ENCODE peak calls at places on chromosomes 1 and 21, in four cellular contexts. O, S, J and B are unnamed samples.
A peak's percentile ranks its signal among the peaks of the same experiment; 100 is the strongest.

GRCh38 chr21:43359081-43359822 is 67.7 kb downstream of the SIK1 start:
- DNase-seq in S (no peak), O (no peak), J (no peak), B (no peak)

GRCh38 chr1:78607944-78608343 is 12.3 kb upstream of the IFI44L start:
- DNase-seq in S (no peak), O (no peak), J (no peak), B (no peak)

GRCh38 chr1:111223126-111223443 is 4.4 kb upstream of the CHI3L2 start:
- DNase-seq in S (no peak), O (no peak), J (no peak), B (no peak)

GRCh38 chr1:109466440-109467300 is at the start of gene SYPL2:
- DNase-seq in S (no peak), O (no peak), J (peak; percentile 80), B (no peak)

GRCh38 chr1:1619917-1620361 is 4.6 kb downstream of the MIB2 start:
- DNase-seq in S (no peak), O (no peak), J (no peak), B (no peak)

GRCh38 chr1:172530000-172530399 is 3.0 kb upstream of the SUCO start:
- DNase-seq in S (no peak), J (no peak), O (no peak), B (no peak)

GRCh38 chr1:63915121-63915520 is 141.3 kb downstream of the ROR1 start:
- DNase-seq in J (no peak), O (no peak), S (no peak), B (no peak)

GRCh38 chr1:202516434-202516877 is 168.0 kb downstream of the PPP1R12B start:
- DNase-seq in O (no peak), J (no peak), S (no peak), B (no peak)

GRCh38 chr21:35713914-35714313 is 346.4 kb downstream of the SETD4 start:
- DNase-seq in J (no peak), S (no peak), O (no peak), B (no peak)

GRCh38 chr1:6243053-6243834 is 735 bp upstream of the HES3 start:
- DNase-seq in S (no peak), O (no peak), J (no peak), B (no peak)

GRCh38 chr1:211580303-211580687 is 1.3 kb upstream of the SLC30A1 start:
- DNase-seq in S (no peak), J (no peak), O (no peak), B (no peak)

GRCh38 chr1:150160964-150161626 is 11.4 kb downstream of the PLEKHO1 start:
- DNase-seq in O (no peak), S (no peak), J (no peak), B (no peak)

GRCh38 chr1:201754353-201754752 is 74.6 kb upstream of the IPO9 start:
- DNase-seq in J (no peak), O (no peak), S (no peak), B (no peak)

GRCh38 chr1:67624680-67625079 is 60.3 kb upstream of the GADD45A start:
- DNase-seq in O (no peak), J (no peak), S (no peak), B (no peak)

GRCh38 chr1:53073899-53074311 is 11.9 kb downstream of the PODN start:
- DNase-seq in S (peak; percentile 64), J (peak; percentile 59), O (no peak), B (no peak)

GRCh38 chr21:31670065-31670464 is 10.6 kb downstream of the SOD1 start:
- DNase-seq in S (no peak), O (no peak), J (no peak), B (no peak)

GRCh38 chr1:147904726-147905125 is 2.1 kb downstream of the GJA8 start:
- DNase-seq in O (no peak), S (no peak), J (no peak), B (no peak)

GRCh38 chr1:198693321-198693720 is 54.5 kb downstream of the PTPRC start:
- DNase-seq in O (no peak), J (no peak), S (no peak), B (no peak)

GRCh38 chr1:112472142-112472541 is 36.6 kb upstream of the WNT2B start:
- DNase-seq in O (no peak), S (no peak), J (no peak), B (no peak)

GRCh38 chr1:184649500-184649899 is 105.2 kb downstream of the EDEM3 start:
- DNase-seq in O (no peak), J (no peak), S (no peak), B (no peak)

GRCh38 chr1:119968601-119969000 is 72.3 kb upstream of the ADAM30 start:
- DNase-seq in S (no peak), O (no peak), J (no peak), B (no peak)

GRCh38 chr21:17416139-17416538 is 96.7 kb upstream of the CXADR start:
- DNase-seq in J (no peak), S (no peak), O (no peak), B (peak; percentile 23)

GRCh38 chr1:158120254-158120653 is 60.4 kb upstream of the CD1D start:
- DNase-seq in J (no peak), O (no peak), S (no peak), B (no peak)

GRCh38 chr1:2978691-2979190 is 42.5 kb upstream of the ACTRT2 start:
- DNase-seq in S (no peak), O (no peak), J (no peak), B (no peak)

GRCh38 chr21:39187141-39187540 is 3.9 kb upstream of the PSMG1 start:
- DNase-seq in O (no peak), S (no peak), J (no peak), B (no peak)

GRCh38 chr1:156123356-156124196 is 9.1 kb downstream of the LMNA start:
- DNase-seq in S (peak; percentile 98), O (peak; percentile 70), J (peak; percentile 92), B (peak; percentile 97)

GRCh38 chr1:168392958-168393357 is 112.3 kb downstream of the TBX19 start:
- DNase-seq in O (no peak), J (no peak), S (no peak), B (no peak)

GRCh38 chr1:162878000-162878596 is 17.1 kb upstream of the CCDC190 start:
- DNase-seq in S (peak; percentile 76), O (no peak), J (no peak), B (peak; percentile 90)

GRCh38 chr1:145845144-145845513 is 301 bp upstream of the NUDT17 start:
- DNase-seq in O (no peak), S (no peak), J (no peak), B (no peak)

GRCh38 chr1:15948600-15949452 is 27.1 kb downstream of the ZBTB17 start:
- DNase-seq in O (no peak), S (peak; percentile 93), J (no peak), B (peak; percentile 95)

GRCh38 chr1:168085401-168085872 is 51.3 kb downstream of the GPR161 start:
- DNase-seq in O (no peak), S (peak; percentile 89), J (no peak), B (no peak)

GRCh38 chr1:10601342-10602060 is 126.8 kb downstream of the PEX14 start:
- DNase-seq in J (no peak), S (no peak), O (no peak), B (no peak)
- H3K27ac ChIP-seq in J (no peak overlapping the region), S (no peak overlapping the region), O (no peak overlapping the region), B (no peak overlapping the region)

DNA sequence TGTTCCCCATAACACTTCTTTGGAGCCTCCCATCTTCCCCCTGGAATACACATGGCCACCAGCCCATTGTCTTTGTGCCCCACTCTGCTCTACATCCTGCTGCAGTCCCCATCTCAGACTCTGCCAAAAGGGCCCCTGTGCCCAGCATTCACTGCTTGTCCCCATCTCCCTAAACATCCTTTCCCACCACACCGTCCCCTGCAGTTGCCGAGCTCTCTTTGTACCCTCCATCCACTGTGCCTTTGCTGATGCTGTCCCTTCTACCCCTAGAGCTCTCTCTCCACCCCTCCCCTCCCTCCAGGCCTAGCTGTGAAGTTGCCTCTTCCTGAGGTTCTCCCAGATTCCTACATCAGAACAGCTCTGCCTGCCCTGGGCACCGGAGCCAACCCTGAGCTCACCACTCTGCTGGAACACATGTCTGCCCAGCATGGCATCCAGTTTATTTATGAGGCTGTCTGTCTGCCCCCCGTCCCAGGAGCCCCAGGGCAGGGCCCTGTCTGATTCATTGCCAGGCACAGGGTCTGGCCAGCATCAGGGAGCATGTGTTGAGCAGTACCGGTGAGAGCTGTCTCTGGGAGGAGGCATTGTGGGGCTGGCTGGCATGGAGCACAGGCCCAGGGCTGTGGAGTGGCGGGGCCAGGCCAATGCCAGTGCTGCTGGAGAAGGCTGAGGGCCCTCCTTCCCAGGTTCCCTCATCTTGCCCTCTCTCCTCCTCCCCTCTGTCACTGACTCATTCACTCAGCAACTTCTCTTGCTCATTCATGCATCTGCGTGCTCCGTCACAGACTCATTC is 28.8 kb downstream of the EDN2 start:
- DNase-seq in O (no peak), J (no peak), S (peak; percentile 72), B (peak; percentile 31)
- H3K27ac ChIP-seq in O (no peak overlapping the region), J (no peak overlapping the region), S (peak overlapping the region; percentile 11), B (no peak overlapping the region)

GRCh38 chr21:25929859-25930520 is 195.2 kb downstream of the GABPA start:
- DNase-seq in O (no peak), J (no peak), S (no peak), B (peak; percentile 56)

GRCh38 chr21:25925064-25925463 is 190.3 kb downstream of the GABPA start:
- DNase-seq in O (no peak), J (no peak), S (no peak), B (no peak)

GRCh38 chr21:25931791-25932190 is 197.0 kb downstream of the GABPA start:
- DNase-seq in S (no peak), O (no peak), J (no peak), B (no peak)

GRCh38 chr21:25927195-25927880 is 192.6 kb downstream of the GABPA start:
- DNase-seq in J (no peak), O (no peak), S (no peak), B (no peak)

GRCh38 chr21:25925936-25926335 is 191.2 kb downstream of the GABPA start:
- DNase-seq in O (no peak), J (no peak), S (no peak), B (no peak)
- H3K27ac ChIP-seq in O (no peak overlapping the region), J (peak overlapping the region; percentile 77), S (peak overlapping the region; percentile 72), B (no peak overlapping the region)

DNA sequence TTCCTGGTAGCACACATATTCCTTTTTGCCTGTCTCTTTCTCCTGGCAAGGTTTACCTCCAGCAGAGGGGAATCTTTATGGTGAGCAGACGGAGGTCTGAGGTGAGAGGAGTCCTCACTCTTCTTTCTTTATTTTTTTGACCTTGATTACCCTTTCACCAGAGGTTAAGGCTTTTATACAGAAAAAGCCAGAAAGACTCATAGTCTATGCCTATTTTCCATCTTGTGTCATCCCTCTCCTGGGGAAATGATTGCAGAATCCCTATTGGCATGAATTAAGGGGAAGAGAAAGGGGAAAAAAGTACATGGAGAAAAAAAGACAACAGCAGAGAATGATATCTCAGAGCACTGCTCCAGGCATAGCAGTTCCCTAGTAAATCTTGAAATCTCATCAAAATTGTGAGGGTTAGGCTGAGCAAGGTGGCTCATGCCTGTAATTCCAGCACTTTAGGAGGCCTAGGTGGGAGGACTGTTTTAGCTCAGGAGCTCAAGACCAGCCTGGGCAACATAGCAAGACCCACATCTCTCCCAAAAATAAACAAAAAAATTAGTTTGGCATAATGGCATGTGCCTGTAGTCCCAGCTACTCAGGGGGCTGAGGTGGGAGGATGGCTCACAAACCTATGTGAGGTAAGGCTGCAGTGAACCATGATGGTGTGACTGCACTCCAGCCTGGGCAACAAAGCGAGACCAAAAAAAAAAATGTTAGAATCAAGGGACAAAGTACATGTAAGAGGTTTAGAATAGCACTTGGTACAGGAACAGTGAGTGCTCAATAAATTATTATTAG is 1.2 kb upstream of the XPR1 start:
- DNase-seq in J (no peak), O (no peak), S (no peak), B (no peak)
- H3K27ac ChIP-seq in J (peak overlapping the region; percentile 97), O (peak overlapping the region; percentile 91), S (peak overlapping the region; percentile 86), B (no peak overlapping the region)